ENCODE peak calls at places on chromosomes 13 and 19, in four cellular contexts. O is neural progenitor cell; G is tibial nerve; T is CD8-positive, alpha-beta T cell. B is an unnamed sample.

GRCh38 chr19:39307233-39307821 is 11.1 kb downstream of the IFNL1 start:
- DNase-seq in O (peak; percentile 93), G (no peak), T (no peak), B (no peak)

GRCh38 chr19:50894478-50895356 is 16.5 kb downstream of the KLK4 start:
- DNase-seq in O (no peak), G (no peak), T (no peak), B (peak; percentile 10)

GRCh38 chr13:80341771-80342271 is 895 bp upstream of the SPRY2 start:
- DNase-seq in O (peak; percentile 89), G (peak; percentile 43), T (no peak), B (peak; percentile 74)

GRCh38 chr13:66159526-66159925 is 1070.6 kb downstream of the PCDH9 start:
- DNase-seq in O (no peak), G (no peak), T (no peak), B (no peak)

GRCh38 chr19:42216653-42217521 is 590 bp downstream of the DEDD2 start:
- DNase-seq in O (peak; percentile 89), G (no peak), T (peak; percentile 54), B (no peak)

GRCh38 chr13:27432612-27433210 is 8.3 kb downstream of the GTF3A start:
- DNase-seq in O (no peak), G (no peak), T (peak; percentile 60), B (no peak)

GRCh38 chr13:76667551-76667950 is 218.7 kb downstream of the KCTD12 start:
- DNase-seq in O (no peak), G (peak; percentile 22), T (no peak), B (no peak)

GRCh38 chr19:15869109-15869555 is 28.7 kb downstream of the CYP4F2 start:
- DNase-seq in O (no peak), G (peak; percentile 36), T (peak; percentile 59), B (peak; percentile 24)

GRCh38 chr13:40539954-40540706 is 126.3 kb downstream of the FOXO1 start:
- DNase-seq in O (peak; percentile 21), G (no peak), T (no peak), B (no peak)

GRCh38 chr13:35978607-35979316 is 152.4 kb downstream of the DCLK1 start:
- DNase-seq in O (peak; percentile 46), G (peak; percentile 94), T (no peak), B (no peak)

GRCh38 chr19:58021541-58022282 is 12.1 kb upstream of the ZSCAN1 start:
- DNase-seq in O (peak; percentile 69), G (peak; percentile 59), T (no peak), B (no peak)

GRCh38 chr19:29687244-29687896 is 22.1 kb downstream of the PLEKHF1 start:
- DNase-seq in O (no peak), G (peak; percentile 67), T (no peak), B (peak; percentile 86)

GRCh38 chr13:46369506-46370268 is 17.4 kb downstream of the RUBCNL start:
- DNase-seq in O (no peak), G (no peak), T (no peak), B (peak; percentile 43)

GRCh38 chr13:73465629-73465974 is 406.8 kb downstream of the KLF5 start:
- DNase-seq in O (no peak), G (no peak), T (no peak), B (no peak)

GRCh38 chr13:104253063-104253680 is 1187.0 kb upstream of the SLC10A2 start:
- DNase-seq in O (no peak), G (no peak), T (no peak), B (no peak)

GRCh38 chr13:109700176-109700575 is 86.2 kb downstream of the IRS2 start:
- DNase-seq in O (no peak), G (peak; percentile 48), T (no peak), B (peak; percentile 81)

GRCh38 chr19:39845172-39845571 is 1.0 kb downstream of the FBL start:
- DNase-seq in O (no peak), G (no peak), T (no peak), B (no peak)

GRCh38 chr13:59437902-59438301 is 725.8 kb downstream of the DIAPH3 start:
- DNase-seq in O (no peak), G (no peak), T (no peak), B (no peak)

GRCh38 chr19:18364826-18365528 is 21.0 kb upstream of the GDF15 start:
- DNase-seq in O (no peak), G (peak; percentile 75), T (no peak), B (peak; percentile 84)

GRCh38 chr13:21703846-21704245 is 33.0 kb downstream of the FGF9 start:
- DNase-seq in O (no peak), G (no peak), T (no peak), B (no peak)

GRCh38 chr19:14758816-14759215 is 19.5 kb downstream of the ADGRE2 start:
- DNase-seq in O (peak; percentile 16), G (no peak), T (no peak), B (no peak)
- H3K4me3 ChIP-seq in O (peak overlapping the region; percentile 45), G (no peak overlapping the region), T (no peak overlapping the region), B (no peak overlapping the region)

GRCh38 chr13:101449971-101450748 is 2.3 kb upstream of the ITGBL1 start:
- DNase-seq in O (no peak), G (no peak), T (no peak), B (no peak)
- H3K4me1 ChIP-seq in O (no peaks in the 10 kb centered on the region), G (peaks cover 20% of the 10 kb centered on the region), T (no peaks in the 10 kb centered on the region), B (peaks cover 13% of the 10 kb centered on the region)

DNA sequence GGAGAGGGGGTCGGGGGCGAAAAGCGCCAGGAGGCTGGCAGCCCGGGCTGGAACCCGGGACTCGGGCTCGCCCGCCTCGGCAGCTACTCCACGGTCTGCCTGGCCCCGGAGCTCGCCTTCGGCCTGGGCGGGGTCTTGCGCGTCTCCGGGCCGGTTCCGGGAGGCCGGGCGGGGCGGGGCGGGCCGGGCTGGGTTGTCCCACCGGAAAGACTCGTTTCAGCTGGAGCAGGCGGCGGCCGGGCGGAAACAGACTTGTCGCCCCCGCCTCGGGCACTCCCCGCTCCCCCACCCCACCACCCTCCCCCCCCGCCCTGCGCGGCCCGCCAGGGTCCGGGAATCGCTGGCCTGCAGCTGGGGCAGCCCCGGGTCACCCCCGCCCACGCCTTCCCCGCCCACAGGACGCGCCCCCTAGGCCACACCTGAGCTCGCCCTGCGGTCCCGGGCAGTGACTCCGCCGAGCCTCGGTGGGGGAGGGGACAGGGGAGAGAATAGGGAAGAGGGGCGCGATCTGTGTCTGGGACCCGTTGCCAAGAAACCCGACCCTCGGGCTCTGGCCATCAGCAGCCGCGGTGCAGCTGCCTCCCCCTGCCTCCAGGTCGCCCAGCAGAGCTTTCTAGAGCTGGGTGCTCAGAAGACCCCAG is 109.4 kb downstream of the KCTD15 start:
- DNase-seq in O (peak; percentile 77), G (no peak), T (no peak), B (peak; percentile 69)
- H3K4me3 ChIP-seq in O (peak overlapping the region; percentile 62), G (peak overlapping the region; percentile 59), T (no peak overlapping the region), B (peak overlapping the region; percentile 45)

GRCh38 chr13:32781906-32782305 is 195.7 kb downstream of the PDS5B start:
- DNase-seq in O (no peak), G (no peak), T (no peak), B (no peak)

GRCh38 chr13:32783067-32783466 is 196.8 kb downstream of the PDS5B start:
- DNase-seq in O (no peak), G (no peak), T (no peak), B (no peak)

GRCh38 chr13:32779119-32779518 is 192.9 kb downstream of the PDS5B start:
- DNase-seq in O (no peak), G (no peak), T (no peak), B (no peak)
- H3K4me1 ChIP-seq in O (no peaks in the 10 kb centered on the region), G (no peaks in the 10 kb centered on the region), T (peaks cover 10% of the 10 kb centered on the region), B (no peaks in the 10 kb centered on the region)

GRCh38 chr19:3274245-3275067 is 50.0 kb downstream of the CELF5 start:
- DNase-seq in O (no peak), G (no peak), T (no peak), B (no peak)
- H3K4me3 ChIP-seq in O (peak overlapping the region; percentile 58), G (no peak overlapping the region), T (peak overlapping the region; percentile 84), B (no peak overlapping the region)

GRCh38 chr13:28540612-28541011 is 45.7 kb upstream of the FLT1 start:
- DNase-seq in O (no peak), G (no peak), T (no peak), B (no peak)

GRCh38 chr13:28537149-28537548 is 42.2 kb upstream of the FLT1 start:
- DNase-seq in O (no peak), G (no peak), T (no peak), B (no peak)

GRCh38 chr13:28539625-28540286 is 44.8 kb upstream of the FLT1 start:
- DNase-seq in O (no peak), G (no peak), T (no peak), B (no peak)

GRCh38 chr13:28536371-28536770 is 41.4 kb upstream of the FLT1 start:
- DNase-seq in O (no peak), G (no peak), T (no peak), B (no peak)

DNA sequence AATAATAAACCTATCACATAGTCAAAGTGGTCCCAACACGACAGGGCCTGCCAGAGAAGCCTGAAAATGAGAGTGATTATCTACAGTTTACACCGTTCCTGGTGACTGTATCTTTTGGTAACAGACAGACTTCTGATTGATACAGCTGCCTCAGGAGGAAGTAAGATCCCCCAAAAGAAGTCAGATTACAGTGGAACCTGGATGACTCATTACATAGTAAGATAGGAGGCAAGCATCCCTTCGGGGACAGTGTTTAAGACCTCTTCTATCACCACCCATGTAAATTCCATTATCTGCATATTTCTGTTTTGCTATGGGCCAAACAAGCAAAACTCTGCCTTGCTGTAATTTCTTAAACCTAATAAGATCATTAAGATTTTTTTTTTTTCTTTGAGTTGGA is 44.0 kb upstream of the FLT1 start:
- DNase-seq in O (no peak), G (no peak), T (no peak), B (no peak)
- H3K4me1 ChIP-seq in O (no peaks in the 10 kb centered on the region), G (no peaks in the 10 kb centered on the region), T (no peaks in the 10 kb centered on the region), B (no peaks in the 10 kb centered on the region)

B was measured in tibial artery.